ENCODE peak calls at places on chromosomes 16 and 17, in six cellular contexts. One of them, this sample, is unnamed.
A peak's percentile ranks its signal among the peaks of the same experiment; 100 is the strongest.

GRCh38 chr17:17548044-17548443 is 43.5 kb downstream of the PEMT start:
- DNase-seq in GM06990: no peak
- DNase-seq in OCI-LY7: no peak
- DNase-seq in ascending aorta: no peak
- DNase-seq in aorta: no peak
- DNase-seq in stomach: no peak
- DNase-seq in this sample: no peak

GRCh38 chr17:60139438-60140285 is 10.1 kb upstream of the CA4 start:
- DNase-seq in GM06990: peak; percentile 46
- DNase-seq in OCI-LY7: no peak
- DNase-seq in ascending aorta: no peak
- DNase-seq in aorta: peak; percentile 83
- DNase-seq in stomach: peak; percentile 79
- DNase-seq in this sample: peak; percentile 11

GRCh38 chr16:19598805-19599204 is 43.3 kb downstream of the VPS35L start:
- DNase-seq in GM06990: no peak
- DNase-seq in OCI-LY7: no peak
- DNase-seq in ascending aorta: no peak
- DNase-seq in aorta: no peak
- DNase-seq in stomach: no peak
- DNase-seq in this sample: no peak

GRCh38 chr17:75848523-75849303 is 4.5 kb upstream of the UNC13D start:
- DNase-seq in GM06990: peak; percentile 33
- DNase-seq in OCI-LY7: peak; percentile 83
- DNase-seq in ascending aorta: no peak
- DNase-seq in aorta: peak; percentile 78
- DNase-seq in stomach: peak; percentile 86
- DNase-seq in this sample: peak; percentile 86

GRCh38 chr16:53775821-53776431 is 72.0 kb downstream of the FTO start:
- DNase-seq in GM06990: no peak
- DNase-seq in OCI-LY7: no peak
- DNase-seq in ascending aorta: no peak
- DNase-seq in aorta: peak; percentile 55
- DNase-seq in stomach: peak; percentile 60
- DNase-seq in this sample: no peak

GRCh38 chr16:66429290-66429962 is 2.3 kb downstream of the BEAN1 start:
- DNase-seq in GM06990: no peak
- DNase-seq in OCI-LY7: no peak
- DNase-seq in ascending aorta: no peak
- DNase-seq in aorta: no peak
- DNase-seq in stomach: no peak
- DNase-seq in this sample: no peak

GRCh38 chr17:34579017-34579946 is at the start of gene TMEM132E:
- DNase-seq in GM06990: no peak
- DNase-seq in OCI-LY7: no peak
- DNase-seq in ascending aorta: no peak
- DNase-seq in aorta: no peak
- DNase-seq in stomach: peak; percentile 37
- DNase-seq in this sample: peak; percentile 52

GRCh38 chr16:84462296-84463210 is 41.9 kb downstream of the MEAK7 start:
- DNase-seq in GM06990: no peak
- DNase-seq in OCI-LY7: no peak
- DNase-seq in ascending aorta: no peak
- DNase-seq in aorta: no peak
- DNase-seq in stomach: no peak
- DNase-seq in this sample: no peak

GRCh38 chr16:84218176-84218776 is 21.5 kb downstream of the KCNG4 start:
- DNase-seq in GM06990: no peak
- DNase-seq in OCI-LY7: no peak
- DNase-seq in ascending aorta: no peak
- DNase-seq in aorta: no peak
- DNase-seq in stomach: no peak
- DNase-seq in this sample: no peak

GRCh38 chr16:31452631-31453106 is 6.6 kb upstream of the ARMC5 start:
- DNase-seq in GM06990: no peak
- DNase-seq in OCI-LY7: no peak
- DNase-seq in ascending aorta: no peak
- DNase-seq in aorta: no peak
- DNase-seq in stomach: no peak
- DNase-seq in this sample: no peak

GRCh38 chr16:50602531-50603205 is 54.5 kb downstream of the NKD1 start:
- DNase-seq in GM06990: no peak
- DNase-seq in OCI-LY7: no peak
- DNase-seq in ascending aorta: no peak
- DNase-seq in aorta: no peak
- DNase-seq in stomach: no peak
- DNase-seq in this sample: no peak

GRCh38 chr17:79169366-79169765 is 94.7 kb downstream of the ENGASE start:
- DNase-seq in GM06990: no peak
- DNase-seq in OCI-LY7: no peak
- DNase-seq in ascending aorta: no peak
- DNase-seq in aorta: no peak
- DNase-seq in stomach: no peak
- DNase-seq in this sample: no peak

GRCh38 chr17:73228748-73229236 is 32.9 kb downstream of the CPSF4L start:
- DNase-seq in GM06990: no peak
- DNase-seq in OCI-LY7: no peak
- DNase-seq in ascending aorta: no peak
- DNase-seq in aorta: peak; percentile 70
- DNase-seq in stomach: peak; percentile 77
- DNase-seq in this sample: peak; percentile 49

GRCh38 chr17:58215685-58216084 is 3.4 kb downstream of the MKS1 start:
- DNase-seq in GM06990: no peak
- DNase-seq in OCI-LY7: peak; percentile 20
- DNase-seq in ascending aorta: no peak
- DNase-seq in aorta: no peak
- DNase-seq in stomach: no peak
- DNase-seq in this sample: peak; percentile 50

GRCh38 chr17:51275381-51275780 is 15.0 kb downstream of the UTP18 start:
- DNase-seq in GM06990: no peak
- DNase-seq in OCI-LY7: no peak
- DNase-seq in ascending aorta: no peak
- DNase-seq in aorta: no peak
- DNase-seq in stomach: no peak
- DNase-seq in this sample: no peak

GRCh38 chr16:55502801-55503366 is 6.0 kb upstream of the LPCAT2 start:
- DNase-seq in GM06990: no peak
- DNase-seq in OCI-LY7: no peak
- DNase-seq in ascending aorta: no peak
- DNase-seq in aorta: peak; percentile 88
- DNase-seq in stomach: peak; percentile 97
- DNase-seq in this sample: peak; percentile 96

GRCh38 chr17:50601789-50602375 is 32.8 kb upstream of the ABCC3 start:
- DNase-seq in GM06990: no peak
- DNase-seq in OCI-LY7: no peak
- DNase-seq in ascending aorta: no peak
- DNase-seq in aorta: no peak
- DNase-seq in stomach: no peak
- DNase-seq in this sample: peak; percentile 38

GRCh38 chr17:78780852-78781338 is 1.2 kb downstream of the CYTH1 start:
- DNase-seq in GM06990: no peak
- DNase-seq in OCI-LY7: peak; percentile 70
- DNase-seq in ascending aorta: no peak
- DNase-seq in aorta: no peak
- DNase-seq in stomach: no peak
- DNase-seq in this sample: no peak

GRCh38 chr17:55089955-55090573 is 121.5 kb downstream of the STXBP4 start:
- DNase-seq in GM06990: peak; percentile 58
- DNase-seq in OCI-LY7: no peak
- DNase-seq in ascending aorta: no peak
- DNase-seq in aorta: no peak
- DNase-seq in stomach: no peak
- DNase-seq in this sample: no peak

GRCh38 chr16:83095926-83096692 is 469.3 kb downstream of the CDH13 start:
- DNase-seq in GM06990: no peak
- DNase-seq in OCI-LY7: no peak
- DNase-seq in ascending aorta: no peak
- DNase-seq in aorta: no peak
- DNase-seq in stomach: no peak
- DNase-seq in this sample: no peak

GRCh38 chr17:8474826-8475225 is 39.1 kb downstream of the NDEL1 start:
- DNase-seq in GM06990: no peak
- DNase-seq in OCI-LY7: no peak
- DNase-seq in ascending aorta: no peak
- DNase-seq in aorta: peak; percentile 46
- DNase-seq in stomach: no peak
- DNase-seq in this sample: no peak

GRCh38 chr17:7403043-7403901 is 625 bp downstream of the TMEM256 start:
- DNase-seq in GM06990: no peak
- DNase-seq in OCI-LY7: peak; percentile 16
- DNase-seq in ascending aorta: no peak
- DNase-seq in aorta: peak; percentile 74
- DNase-seq in stomach: peak; percentile 33
- DNase-seq in this sample: peak; percentile 61

GRCh38 chr17:83200746-83201145 is 121.3 kb downstream of the METRNL start:
- DNase-seq in GM06990: no peak
- DNase-seq in OCI-LY7: no peak
- DNase-seq in ascending aorta: peak; percentile 8
- DNase-seq in aorta: peak; percentile 51
- DNase-seq in stomach: no peak
- DNase-seq in this sample: no peak

GRCh38 chr17:83200231-83200699 is 120.9 kb downstream of the METRNL start:
- DNase-seq in GM06990: peak; percentile 61
- DNase-seq in OCI-LY7: no peak
- DNase-seq in ascending aorta: peak; percentile 70
- DNase-seq in aorta: peak; percentile 92
- DNase-seq in stomach: peak; percentile 70
- DNase-seq in this sample: peak; percentile 33

GRCh38 chr17:83201206-83202001 is 122.0 kb downstream of the METRNL start:
- DNase-seq in GM06990: no peak
- DNase-seq in OCI-LY7: no peak
- DNase-seq in ascending aorta: peak; percentile 7
- DNase-seq in aorta: peak; percentile 35
- DNase-seq in stomach: peak; percentile 20
- DNase-seq in this sample: peak; percentile 2

GRCh38 chr17:83198366-83199341 is 119.2 kb downstream of the METRNL start:
- DNase-seq in GM06990: no peak
- DNase-seq in OCI-LY7: peak; percentile 49
- DNase-seq in ascending aorta: peak; percentile 7
- DNase-seq in aorta: peak; percentile 53
- DNase-seq in stomach: no peak
- DNase-seq in this sample: peak; percentile 4

DNA sequence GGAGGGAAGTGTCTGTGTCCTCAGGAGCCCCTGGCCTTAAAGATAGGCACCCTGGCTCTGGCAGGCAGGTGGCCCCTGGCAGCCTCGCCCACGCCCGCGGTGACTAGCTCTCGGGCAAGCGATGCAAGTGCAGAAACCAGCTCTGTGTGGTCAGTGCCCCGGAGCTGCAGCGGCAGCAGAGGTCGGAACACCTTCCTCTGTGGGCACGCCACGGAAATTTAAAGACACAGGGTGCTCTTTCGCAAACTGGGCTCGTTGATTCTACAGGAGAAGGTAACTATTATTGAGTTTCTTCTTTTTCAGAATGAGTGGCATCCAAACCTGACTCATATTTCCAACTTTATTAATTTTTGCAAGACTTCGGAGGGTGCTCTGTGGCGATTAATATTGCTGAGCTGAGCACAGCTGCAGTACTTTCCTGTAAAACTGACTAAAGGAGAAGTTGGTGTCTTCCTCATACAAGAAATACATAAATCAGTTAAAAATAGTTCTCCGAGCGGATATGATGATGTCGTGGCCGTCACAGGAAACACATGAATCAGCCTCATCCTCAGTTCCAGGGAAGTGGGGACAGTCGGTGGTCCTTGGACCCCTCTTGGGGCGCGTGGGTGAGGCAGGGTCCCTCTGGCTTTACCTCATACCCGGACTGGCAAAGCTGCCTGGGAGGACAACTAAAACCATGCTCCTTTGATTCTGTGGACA is 120.2 kb downstream of the METRNL start:
- DNase-seq in GM06990: peak; percentile 64
- DNase-seq in OCI-LY7: peak; percentile 84
- DNase-seq in ascending aorta: peak; percentile 46
- DNase-seq in aorta: peak; percentile 79
- DNase-seq in stomach: peak; percentile 51
- DNase-seq in this sample: peak; percentile 4
- H3K4me3 ChIP-seq in GM06990: peak overlapping the region; percentile 19
- H3K4me3 ChIP-seq in OCI-LY7: peak overlapping the region; percentile 50
- H3K4me3 ChIP-seq in ascending aorta: no peak overlapping the region
- H3K4me3 ChIP-seq in aorta: no peak overlapping the region
- H3K4me3 ChIP-seq in stomach: no peak overlapping the region
- H3K4me3 ChIP-seq in this sample: no peak overlapping the region

DNA sequence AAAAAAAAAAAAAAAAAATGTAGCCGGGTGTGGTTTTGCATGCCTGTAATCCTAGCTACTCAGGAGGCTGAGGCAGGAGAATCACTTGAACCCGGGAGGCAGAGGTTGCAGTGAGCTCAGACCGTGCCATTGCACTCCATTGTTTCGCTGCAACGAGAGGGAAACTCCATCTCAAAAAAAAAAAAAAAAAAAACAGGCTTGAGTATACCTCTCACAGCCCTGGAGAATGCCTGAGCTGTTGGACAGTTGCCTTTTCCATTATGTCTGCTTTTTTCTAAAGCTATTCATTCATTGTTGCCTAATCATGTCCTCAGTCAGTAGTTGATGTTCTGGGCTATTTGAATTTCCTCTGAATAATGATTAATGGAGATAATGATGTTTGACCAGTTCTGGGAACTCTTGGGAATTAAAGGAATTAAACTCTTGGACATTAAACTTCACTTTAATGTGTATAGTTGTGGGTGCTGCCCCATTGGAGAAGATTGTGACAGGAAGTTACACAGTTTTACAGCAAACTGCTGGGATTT is 11.8 kb downstream of the HMOX2 start:
- DNase-seq in GM06990: no peak
- DNase-seq in OCI-LY7: no peak
- DNase-seq in ascending aorta: no peak
- DNase-seq in aorta: no peak
- DNase-seq in stomach: peak; percentile 42
- DNase-seq in this sample: no peak
- H3K4me3 ChIP-seq in GM06990: no peak overlapping the region
- H3K4me3 ChIP-seq in OCI-LY7: no peak overlapping the region
- H3K4me3 ChIP-seq in ascending aorta: no peak overlapping the region
- H3K4me3 ChIP-seq in aorta: no peak overlapping the region
- H3K4me3 ChIP-seq in stomach: peak overlapping the region; percentile 22
- H3K4me3 ChIP-seq in this sample: no peak overlapping the region

GRCh38 chr16:30022887-30023286 is at the start of gene C16orf92:
- DNase-seq in GM06990: no peak
- DNase-seq in OCI-LY7: no peak
- DNase-seq in ascending aorta: no peak
- DNase-seq in aorta: no peak
- DNase-seq in stomach: no peak
- DNase-seq in this sample: no peak
- H3K4me3 ChIP-seq in GM06990: no peak within 1 kb of the TSS
- H3K4me3 ChIP-seq in OCI-LY7: no peak within 1 kb of the TSS
- H3K4me3 ChIP-seq in ascending aorta: no peak within 1 kb of the TSS
- H3K4me3 ChIP-seq in aorta: no peak within 1 kb of the TSS
- H3K4me3 ChIP-seq in stomach: no peak within 1 kb of the TSS
- H3K4me3 ChIP-seq in this sample: no peak within 1 kb of the TSS

DNA sequence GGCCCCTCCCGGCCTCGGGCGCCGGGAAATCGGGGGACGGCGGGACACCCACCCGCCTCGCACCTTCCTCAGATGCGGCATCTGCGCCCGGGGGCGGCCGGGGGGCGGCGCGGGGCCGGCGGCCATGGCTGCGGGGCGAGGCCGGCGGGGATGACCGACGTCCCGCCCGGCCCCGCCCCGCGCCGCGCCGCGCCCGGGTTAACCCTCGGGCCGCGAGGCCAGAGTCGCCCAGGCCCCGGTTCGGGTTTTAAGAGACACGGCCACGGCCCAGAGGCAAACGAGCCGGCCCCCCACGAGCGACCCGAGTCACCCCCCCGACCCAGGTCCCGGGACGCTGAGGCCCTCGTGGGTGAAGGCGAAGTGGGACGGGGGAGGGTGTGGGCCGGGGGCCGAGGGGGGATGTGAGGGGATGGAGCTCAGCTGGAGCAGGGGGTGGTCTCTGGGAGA is at the start of gene RGS11:
- DNase-seq in GM06990: no peak
- DNase-seq in OCI-LY7: no peak
- DNase-seq in ascending aorta: no peak
- DNase-seq in aorta: no peak
- DNase-seq in stomach: no peak
- DNase-seq in this sample: peak; percentile 14
- H3K4me3 ChIP-seq in GM06990: peak within 1 kb of the TSS; percentile 18
- H3K4me3 ChIP-seq in OCI-LY7: no peak within 1 kb of the TSS
- H3K4me3 ChIP-seq in ascending aorta: peak within 1 kb of the TSS; percentile 82
- H3K4me3 ChIP-seq in aorta: peak within 1 kb of the TSS; percentile 28
- H3K4me3 ChIP-seq in stomach: peak within 1 kb of the TSS; percentile 60
- H3K4me3 ChIP-seq in this sample: peak within 1 kb of the TSS; percentile 43